ENCODE peak calls at places on chromosomes 4 and X, in ten cellular contexts. J, H, L, D, W, E, O, U, X and P are unnamed samples.

GRCh38 chrX:11555759-11556158 is 110.0 kb downstream of the ARHGAP6 start:
- DNase-seq in J (no peak), H (no peak), L (no peak), D (no peak), W (no peak), E (no peak), O (no peak), U (no peak), X (no peak), P (no peak)

GRCh38 chr4:111556141-111556781 is 589.0 kb upstream of the FAM241A start:
- DNase-seq in J (peak), H (no peak), L (no peak), D (no peak), W (peak), E (no peak), O (no peak), U (no peak), X (no peak), P (no peak)

GRCh38 chrX:18994713-18995112 is 10.8 kb upstream of the PHKA2 start:
- DNase-seq in J (peak), H (no peak), L (no peak), D (no peak), W (peak), E (no peak), O (peak), U (no peak), X (no peak), P (no peak)

GRCh38 chr4:95165926-95166524 is 382.7 kb downstream of the UNC5C start:
- DNase-seq in J (peak), H (peak), L (peak), D (peak), W (peak), E (no peak), O (peak), U (no peak), X (peak), P (no peak)

GRCh38 chr4:118749347-118749988 is 64.3 kb downstream of the METTL14 start:
- DNase-seq in J (no peak), H (no peak), L (no peak), D (no peak), W (no peak), E (no peak), O (no peak), U (no peak), X (no peak), P (no peak)

GRCh38 chrX:132435222-132435621 is 53.6 kb downstream of the MBNL3 start:
- DNase-seq in J (no peak), H (no peak), L (no peak), D (no peak), W (no peak), E (no peak), O (no peak), U (no peak), X (no peak), P (no peak)

GRCh38 chrX:54921427-54922021 is 900 bp downstream of the TRO start:
- DNase-seq in J (no peak), H (peak), L (peak), D (peak), W (peak), E (peak), O (peak), U (peak), X (peak), P (peak)

GRCh38 chrX:43822015-43822414 is 60.2 kb downstream of the MAOB start:
- DNase-seq in J (peak), H (no peak), L (no peak), D (no peak), W (no peak), E (no peak), O (no peak), U (no peak), X (no peak), P (no peak)

GRCh38 chr4:141807073-141807472 is 170.7 kb downstream of the IL15 start:
- DNase-seq in J (peak), H (no peak), L (no peak), D (no peak), W (no peak), E (no peak), O (no peak), U (no peak), X (no peak), P (no peak)

GRCh38 chrX:1534321-1535168 is 2.4 kb downstream of the P2RY8 start:
- DNase-seq in J (no peak), H (peak), L (peak), D (peak), W (no peak), E (no peak), O (no peak), U (no peak), X (peak), P (no peak)

GRCh38 chr4:169283114-169283509 is 12.4 kb upstream of the SH3RF1 start:
- DNase-seq in J (no peak), H (no peak), L (no peak), D (no peak), W (peak), E (no peak), O (peak), U (no peak), X (no peak), P (no peak)

GRCh38 chr4:2796261-2797187 is 3.6 kb downstream of the SH3BP2 start:
- DNase-seq in J (peak), H (peak), L (no peak), D (no peak), W (peak), E (peak), O (no peak), U (peak), X (no peak), P (peak)

GRCh38 chr4:89352541-89352940 is 44.9 kb upstream of the GPRIN3 start:
- DNase-seq in J (no peak), H (no peak), L (no peak), D (no peak), W (no peak), E (no peak), O (no peak), U (no peak), X (no peak), P (no peak)

GRCh38 chr4:94724016-94724415 is 33.7 kb upstream of the BMPR1B start:
- DNase-seq in J (no peak), H (no peak), L (no peak), D (no peak), W (no peak), E (no peak), O (no peak), U (no peak), X (no peak), P (no peak)

GRCh38 chr4:125390126-125390525 is 75.4 kb downstream of the FAT4 start:
- DNase-seq in J (peak), H (no peak), L (no peak), D (no peak), W (peak), E (no peak), O (peak), U (no peak), X (no peak), P (no peak)

GRCh38 chrX:125291124-125291523 is 28.5 kb upstream of the TEX13C start:
- DNase-seq in J (no peak), H (no peak), L (no peak), D (no peak), W (no peak), E (no peak), O (no peak), U (no peak), X (no peak), P (no peak)

GRCh38 chr4:25144870-25145481 is 15.3 kb downstream of the SEPSECS start:
- DNase-seq in J (peak), H (no peak), L (peak), D (peak), W (no peak), E (no peak), O (no peak), U (no peak), X (peak), P (no peak)

GRCh38 chr4:13980317-13980716 is 352.8 kb upstream of the BOD1L1 start:
- DNase-seq in J (peak), H (no peak), L (no peak), D (no peak), W (peak), E (no peak), O (peak), U (no peak), X (no peak), P (no peak)

GRCh38 chrX:19611636-19612376 is 96.5 kb upstream of the MAP3K15 start:
- DNase-seq in J (no peak), H (no peak), L (peak), D (no peak), W (no peak), E (no peak), O (no peak), U (no peak), X (no peak), P (no peak)

GRCh38 chr4:111943796-111944203 is 201.5 kb upstream of the FAM241A start:
- DNase-seq in J (peak), H (peak), L (peak), D (peak), W (no peak), E (no peak), O (no peak), U (no peak), X (peak), P (peak)

GRCh38 chrX:14913241-14913640 is 40.0 kb downstream of the MOSPD2 start:
- DNase-seq in J (no peak), H (no peak), L (no peak), D (no peak), W (no peak), E (no peak), O (no peak), U (no peak), X (no peak), P (no peak)

GRCh38 chr4:1497189-1497801 is 91.1 kb upstream of the NKX1-1 start:
- DNase-seq in J (no peak), H (no peak), L (no peak), D (no peak), W (no peak), E (no peak), O (no peak), U (no peak), X (no peak), P (no peak)

GRCh38 chrX:24081661-24082154 is 27.0 kb downstream of the EIF2S3 start:
- DNase-seq in J (no peak), H (peak), L (no peak), D (no peak), W (no peak), E (peak), O (no peak), U (peak), X (peak), P (peak)

GRCh38 chr4:188624370-188624769 is 485.1 kb downstream of the TRIML1 start:
- DNase-seq in J (no peak), H (no peak), L (no peak), D (no peak), W (no peak), E (no peak), O (no peak), U (no peak), X (no peak), P (no peak)

GRCh38 chrX:72253686-72254085 is 14.9 kb upstream of the ERCC6L start:
- DNase-seq in J (no peak), H (no peak), L (no peak), D (no peak), W (no peak), E (no peak), O (no peak), U (no peak), X (no peak), P (no peak)

GRCh38 chr4:85243857-85244256 is 231.1 kb upstream of the ARHGAP24 start:
- DNase-seq in J (no peak), H (no peak), L (no peak), D (no peak), W (no peak), E (no peak), O (no peak), U (no peak), X (peak), P (no peak)
- TF ChIP-seq CTCF in J (no peak), H (no peak), L (no peak), D (no peak), W (no peak), E (no peak), O (no peak), U (no peak), X (peak), P (no peak)

DNA sequence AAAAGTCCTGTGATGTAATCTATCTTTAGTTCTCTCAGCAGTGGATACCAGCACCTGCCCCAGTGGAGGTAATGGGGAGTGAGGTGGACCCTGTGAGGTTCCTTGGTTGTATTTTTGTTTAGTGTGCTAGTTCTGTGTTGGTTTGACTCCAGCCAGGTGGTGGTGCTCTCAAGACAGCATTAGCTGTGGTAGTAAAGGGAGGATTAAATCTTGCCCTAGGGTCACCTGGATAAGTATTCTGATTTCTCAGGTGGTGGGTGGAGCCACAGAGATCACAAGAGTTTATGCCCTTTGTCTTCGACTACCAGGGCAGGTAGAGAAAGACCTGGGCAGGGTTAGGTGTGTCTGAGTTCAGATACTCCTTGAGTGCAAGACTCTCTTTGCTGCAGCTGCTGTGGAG is 176.3 kb upstream of the EDA2R start:
- DNase-seq in J (no peak), H (no peak), L (no peak), D (no peak), W (no peak), E (no peak), O (no peak), U (no peak), X (peak), P (no peak)
- TF ChIP-seq CTCF in J (no peak), H (no peak), L (no peak), D (no peak), W (no peak), E (no peak), O (no peak), U (no peak), X (no peak), P (no peak)

DNA sequence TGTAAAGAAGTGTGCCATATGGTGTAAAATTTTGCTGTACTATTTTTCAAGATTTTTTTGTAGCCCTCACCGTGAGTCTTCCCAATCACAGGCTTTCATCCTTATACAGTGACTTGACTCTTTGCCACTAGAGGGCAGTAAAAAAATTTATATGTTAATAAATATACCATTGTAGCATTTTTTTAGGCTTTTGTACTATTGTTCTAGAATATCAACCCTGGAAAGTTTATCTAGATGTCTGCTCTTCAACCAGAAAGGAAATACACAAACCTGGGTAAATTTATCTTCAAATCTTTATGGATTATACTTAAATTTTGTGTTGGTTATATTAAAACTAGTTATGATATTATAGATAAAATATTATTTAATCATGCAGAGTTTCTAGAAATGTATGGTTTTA is 235.3 kb downstream of the TENM3 start:
- DNase-seq in J (peak), H (no peak), L (peak), D (peak), W (peak), E (no peak), O (no peak), U (no peak), X (peak), P (no peak)
- TF ChIP-seq CTCF in J (peak), H (no peak), L (no peak), D (peak), W (peak), E (peak), O (peak), U (peak), X (peak), P (peak)

DNA sequence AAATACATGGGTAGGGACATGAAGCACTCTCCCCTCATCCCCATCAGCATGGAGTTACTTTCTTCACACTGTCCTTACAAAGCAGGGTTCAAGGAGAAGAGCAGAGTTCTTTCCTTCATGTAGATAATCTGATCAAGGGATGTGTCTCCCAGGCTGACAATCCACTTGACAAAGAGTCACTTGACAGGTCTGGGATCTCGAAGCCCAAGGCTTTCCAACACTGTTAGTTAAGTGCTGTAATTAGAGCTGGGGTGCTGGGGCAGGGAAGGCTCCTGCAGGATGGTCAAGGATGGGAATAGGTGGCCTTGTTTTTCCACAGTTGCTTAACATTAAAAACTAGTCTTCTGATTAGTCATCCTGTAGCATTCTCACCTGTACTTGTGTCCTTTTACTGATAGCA is 38.0 kb downstream of the CCNG2 start:
- DNase-seq in J (no peak), H (peak), L (no peak), D (no peak), W (no peak), E (no peak), O (no peak), U (no peak), X (no peak), P (no peak)
- TF ChIP-seq CTCF in J (no peak), H (no peak), L (no peak), D (no peak), W (no peak), E (no peak), O (no peak), U (no peak), X (no peak), P (no peak)

GRCh38 chr4:156391297-156391653 is 437.6 kb upstream of the CTSO start:
- DNase-seq in J (no peak), H (no peak), L (no peak), D (no peak), W (no peak), E (no peak), O (no peak), U (no peak), X (no peak), P (no peak)

GRCh38 chr4:156390599-156391296 is 437.1 kb upstream of the CTSO start:
- DNase-seq in J (no peak), H (no peak), L (no peak), D (no peak), W (peak), E (no peak), O (no peak), U (no peak), X (no peak), P (no peak)

GRCh38 chr4:156388826-156389225 is 435.2 kb upstream of the CTSO start:
- DNase-seq in J (no peak), H (no peak), L (no peak), D (no peak), W (no peak), E (no peak), O (no peak), U (no peak), X (no peak), P (no peak)
- TF ChIP-seq CTCF in J (no peak), H (no peak), L (no peak), D (no peak), W (no peak), E (no peak), O (no peak), U (no peak), X (no peak), P (no peak)

GRCh38 chr4:37188100-37188499 is 56.4 kb upstream of the NWD2 start:
- DNase-seq in J (no peak), H (peak), L (no peak), D (no peak), W (no peak), E (no peak), O (no peak), U (no peak), X (peak), P (no peak)
- TF ChIP-seq CTCF in J (no peak), H (peak), L (no peak), D (no peak), W (no peak), E (no peak), O (no peak), U (no peak), X (peak), P (peak)

GRCh38 chrX:68938244-68939004 is 109.6 kb downstream of the EFNB1 start:
- DNase-seq in J (no peak), H (no peak), L (no peak), D (no peak), W (no peak), E (no peak), O (no peak), U (no peak), X (no peak), P (no peak)
- TF ChIP-seq CTCF in J (no peak), H (no peak), L (no peak), D (no peak), W (no peak), E (no peak), O (no peak), U (no peak), X (no peak), P (no peak)

DNA sequence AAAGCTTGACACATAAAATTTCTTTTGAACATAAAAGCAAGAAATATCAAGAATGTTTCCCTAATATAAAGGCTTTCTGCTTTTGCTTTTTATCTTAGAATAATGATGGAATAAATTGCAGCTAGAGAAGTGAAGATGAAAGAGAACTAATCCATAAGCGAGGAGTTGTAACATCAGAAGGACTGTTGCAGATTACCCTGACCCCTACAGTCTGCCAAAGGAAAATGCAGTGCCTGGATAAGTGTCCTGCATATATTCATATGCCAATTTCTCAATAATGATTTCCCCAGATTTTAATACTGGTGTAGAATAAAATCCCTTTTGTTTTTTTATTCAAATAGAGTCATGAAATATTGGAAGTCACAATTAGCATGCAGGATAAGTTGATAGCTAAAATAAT is 115.9 kb downstream of the MAGEC2 start:
- DNase-seq in J (peak), H (no peak), L (no peak), D (no peak), W (no peak), E (no peak), O (no peak), U (no peak), X (peak), P (no peak)
- TF ChIP-seq CTCF in J (peak), H (peak), L (no peak), D (no peak), W (no peak), E (no peak), O (no peak), U (peak), X (peak), P (peak)

GRCh38 chr4:17512973-17513665 is 1.2 kb upstream of the QDPR start:
- DNase-seq in J (peak), H (no peak), L (no peak), D (no peak), W (no peak), E (no peak), O (no peak), U (no peak), X (no peak), P (no peak)

GRCh38 chr4:17510582-17510981 is 1.3 kb downstream of the QDPR start:
- DNase-seq in J (no peak), H (no peak), L (no peak), D (no peak), W (no peak), E (no peak), O (no peak), U (no peak), X (no peak), P (no peak)

GRCh38 chr4:17514865-17515264 is at the start of gene CLRN2:
- DNase-seq in J (no peak), H (no peak), L (no peak), D (no peak), W (no peak), E (no peak), O (no peak), U (no peak), X (no peak), P (no peak)

GRCh38 chr4:17511041-17511949 is 595 bp downstream of the QDPR start:
- DNase-seq in J (peak), H (peak), L (peak), D (peak), W (no peak), E (peak), O (no peak), U (peak), X (peak), P (peak)

DNA sequence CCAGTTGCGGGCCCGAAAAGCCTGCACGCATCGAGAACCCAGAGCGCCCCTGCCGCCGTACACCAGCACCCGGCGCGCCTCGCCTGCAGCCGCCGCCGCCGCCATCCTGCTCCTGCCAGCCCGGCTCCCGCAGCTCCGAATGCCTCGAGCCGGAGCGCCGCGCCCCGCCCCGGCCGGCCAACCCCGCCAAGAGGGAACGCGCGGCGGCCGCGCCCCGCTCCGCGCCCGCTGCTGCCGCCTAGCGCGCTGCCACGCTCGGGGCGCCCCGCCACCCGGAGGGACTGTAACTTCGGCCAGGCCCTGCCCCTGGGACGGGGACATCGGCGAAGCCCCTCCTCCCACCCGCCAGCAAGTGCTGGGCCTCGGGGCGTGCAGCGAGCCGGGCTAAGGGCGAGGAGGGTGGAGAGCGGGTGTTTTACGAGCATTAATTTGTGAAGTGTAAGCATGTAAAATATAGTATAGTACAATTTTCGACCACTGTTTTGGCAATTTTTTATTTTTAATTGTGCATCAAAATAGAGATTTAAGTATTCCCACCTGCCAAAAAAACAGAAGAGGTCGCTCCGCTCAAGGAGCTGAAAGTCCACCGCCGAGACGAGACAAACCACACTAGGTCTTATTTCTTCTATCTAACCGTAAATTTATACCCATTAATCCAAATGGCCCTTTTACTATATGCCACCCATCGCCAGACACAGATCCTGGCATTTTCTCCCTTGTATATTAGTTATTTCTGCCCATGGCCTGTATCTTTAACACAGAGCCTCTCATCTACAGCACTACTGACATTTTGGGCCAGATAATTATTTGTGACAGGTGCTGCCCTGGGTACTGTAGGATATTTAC is at the start of gene QDPR:
- DNase-seq in J (peak), H (peak), L (peak), D (peak), W (no peak), E (peak), O (no peak), U (peak), X (peak), P (peak)
- TF ChIP-seq CTCF in J (peak), H (no peak), L (peak), D (peak), W (peak), E (peak), O (peak), U (peak), X (peak), P (no peak)